ENCODE peak calls at places on chromosomes 2 and 18, in four cellular contexts. One of them, this sample, is unnamed.

GRCh38 chr2:444937-445884 is 157.3 kb upstream of the ALKAL2 start:
- DNase-seq in K562: no peak
- DNase-seq in SK-N-SH: no peak
- DNase-seq in GM12878: no peak
- DNase-seq in this sample: no peak

GRCh38 chr2:88227446-88227845 is 57.3 kb downstream of the THNSL2 start:
- DNase-seq in K562: no peak
- DNase-seq in SK-N-SH: no peak
- DNase-seq in GM12878: no peak
- DNase-seq in this sample: no peak

GRCh38 chr2:85589982-85590791 is 5.4 kb upstream of the RNF181 start:
- DNase-seq in K562: no peak
- DNase-seq in SK-N-SH: no peak
- DNase-seq in GM12878: no peak
- DNase-seq in this sample: peak; percentile 82

GRCh38 chr2:239438368-239438767 is 37.5 kb upstream of the HDAC4 start:
- DNase-seq in K562: no peak
- DNase-seq in SK-N-SH: no peak
- DNase-seq in GM12878: no peak
- DNase-seq in this sample: no peak

GRCh38 chr18:29383311-29384273 is 1206.7 kb upstream of the CDH2 start:
- DNase-seq in K562: no peak
- DNase-seq in SK-N-SH: no peak
- DNase-seq in GM12878: peak; percentile 11
- DNase-seq in this sample: no peak

GRCh38 chr2:24049485-24050021 is at the start of gene FKBP1B:
- DNase-seq in K562: peak; percentile 80
- DNase-seq in SK-N-SH: peak; percentile 97
- DNase-seq in GM12878: no peak
- DNase-seq in this sample: peak; percentile 60

GRCh38 chr18:52395146-52395852 is 55.3 kb downstream of the DCC start:
- DNase-seq in K562: no peak
- DNase-seq in SK-N-SH: no peak
- DNase-seq in GM12878: peak; percentile 51
- DNase-seq in this sample: no peak

GRCh38 chr2:223536546-223536945 is 65.6 kb downstream of the SCG2 start:
- DNase-seq in K562: no peak
- DNase-seq in SK-N-SH: no peak
- DNase-seq in GM12878: no peak
- DNase-seq in this sample: no peak

GRCh38 chr2:53960476-53960875 is 10.3 kb downstream of the PSME4 start:
- DNase-seq in K562: no peak
- DNase-seq in SK-N-SH: no peak
- DNase-seq in GM12878: no peak
- DNase-seq in this sample: no peak

GRCh38 chr2:127649100-127649611 is 3.2 kb downstream of the GPR17 start:
- DNase-seq in K562: no peak
- DNase-seq in SK-N-SH: no peak
- DNase-seq in GM12878: no peak
- DNase-seq in this sample: no peak

GRCh38 chr2:119647440-119648169 is 31.4 kb upstream of the TMEM177 start:
- DNase-seq in K562: no peak
- DNase-seq in SK-N-SH: no peak
- DNase-seq in GM12878: peak; percentile 35
- DNase-seq in this sample: no peak

DNA sequence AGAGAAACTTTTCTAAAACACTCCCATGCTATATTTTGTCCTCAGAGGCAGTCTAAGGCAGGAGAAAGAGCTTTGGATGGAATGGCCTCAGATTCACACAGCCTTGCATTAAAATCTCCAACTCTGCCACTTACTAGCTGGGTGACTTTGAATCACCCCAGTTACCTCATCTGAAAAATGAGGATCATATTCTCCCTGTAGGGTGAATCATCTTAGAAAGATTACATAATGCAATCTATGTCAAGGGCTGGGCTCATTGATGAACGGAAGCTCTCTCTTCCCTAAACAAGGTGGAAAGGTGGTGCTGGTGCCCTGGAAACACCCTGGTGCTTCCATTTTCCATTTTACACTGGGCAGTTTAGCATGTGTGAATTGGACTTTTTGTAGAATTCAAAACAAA is 48.6 kb upstream of the LCLAT1 start:
- DNase-seq in K562: no peak
- DNase-seq in SK-N-SH: no peak
- DNase-seq in GM12878: no peak
- DNase-seq in this sample: no peak
- TF ChIP-seq FOXM1 in K562: no peak
- TF ChIP-seq FOXM1 in SK-N-SH: no peak
- TF ChIP-seq FOXM1 in GM12878: no peak
- TF ChIP-seq FOXM1 in this sample: no peak

GRCh38 chr2:169272035-169272434 is 90.3 kb downstream of the LRP2 start:
- DNase-seq in K562: no peak
- DNase-seq in SK-N-SH: no peak
- DNase-seq in GM12878: no peak
- DNase-seq in this sample: no peak

GRCh38 chr2:169280502-169280901 is 81.8 kb downstream of the LRP2 start:
- DNase-seq in K562: no peak
- DNase-seq in SK-N-SH: no peak
- DNase-seq in GM12878: no peak
- DNase-seq in this sample: no peak

GRCh38 chr2:169276045-169276444 is 86.3 kb downstream of the LRP2 start:
- DNase-seq in K562: peak; percentile 28
- DNase-seq in SK-N-SH: no peak
- DNase-seq in GM12878: no peak
- DNase-seq in this sample: no peak
- TF ChIP-seq NFIC in K562: no peak
- TF ChIP-seq NFIC in SK-N-SH: no peak
- TF ChIP-seq NFIC in GM12878: no peak
- TF ChIP-seq NFIC in this sample: no peak

GRCh38 chr2:38444247-38444646 is 67.2 kb upstream of the ATL2 start:
- DNase-seq in K562: no peak
- DNase-seq in SK-N-SH: no peak
- DNase-seq in GM12878: no peak
- DNase-seq in this sample: no peak

GRCh38 chr2:38441346-38441745 is 64.3 kb upstream of the ATL2 start:
- DNase-seq in K562: no peak
- DNase-seq in SK-N-SH: no peak
- DNase-seq in GM12878: no peak
- DNase-seq in this sample: no peak

GRCh38 chr2:38439807-38440300 is 62.8 kb upstream of the ATL2 start:
- DNase-seq in K562: no peak
- DNase-seq in SK-N-SH: no peak
- DNase-seq in GM12878: no peak
- DNase-seq in this sample: no peak

GRCh38 chr2:38440655-38441054 is 63.6 kb upstream of the ATL2 start:
- DNase-seq in K562: peak; percentile 74
- DNase-seq in SK-N-SH: no peak
- DNase-seq in GM12878: no peak
- DNase-seq in this sample: no peak

GRCh38 chr2:38443021-38443541 is 66.0 kb upstream of the ATL2 start:
- DNase-seq in K562: no peak
- DNase-seq in SK-N-SH: no peak
- DNase-seq in GM12878: no peak
- DNase-seq in this sample: no peak
- TF ChIP-seq FOXM1 in K562: no peak
- TF ChIP-seq FOXM1 in SK-N-SH: no peak
- TF ChIP-seq FOXM1 in GM12878: no peak
- TF ChIP-seq FOXM1 in this sample: no peak

DNA sequence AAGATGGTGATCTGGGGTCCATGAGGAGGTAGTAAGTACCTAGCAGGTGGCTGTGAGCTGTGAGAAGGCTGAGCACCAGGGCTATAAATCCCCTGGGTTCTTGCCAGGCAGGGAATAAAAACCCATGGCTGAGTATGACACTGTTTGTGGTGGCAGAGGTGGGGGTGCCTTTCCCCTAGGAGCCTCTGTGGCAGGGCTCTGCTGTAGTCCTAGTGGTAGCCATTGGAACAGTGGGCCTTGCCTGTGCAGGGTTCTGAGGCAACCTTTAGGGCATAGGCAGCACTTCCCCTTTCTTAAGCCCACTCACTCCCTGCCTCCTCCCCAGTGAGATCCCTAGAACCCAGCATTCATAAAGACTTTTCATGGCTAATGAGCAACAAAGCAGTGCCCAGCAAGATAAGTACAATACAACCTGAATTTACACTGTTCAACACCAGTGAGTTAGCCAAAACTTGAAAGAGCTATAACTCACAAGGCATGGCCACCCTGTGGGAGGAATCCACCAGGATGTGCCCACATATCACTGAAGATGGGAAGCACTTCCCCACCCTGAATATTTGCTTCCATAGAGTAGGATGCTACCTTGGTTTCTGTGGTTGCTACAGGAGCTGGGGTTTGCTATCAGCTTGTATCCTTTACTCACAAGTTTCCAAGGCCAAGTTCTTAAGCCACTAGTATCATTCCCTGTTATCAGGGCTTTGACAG is 100.9 kb upstream of the NEUROD1 start:
- DNase-seq in K562: no peak
- DNase-seq in SK-N-SH: no peak
- DNase-seq in GM12878: no peak
- DNase-seq in this sample: no peak
- TF ChIP-seq NFIC in K562: no peak
- TF ChIP-seq NFIC in SK-N-SH: no peak
- TF ChIP-seq NFIC in GM12878: no peak
- TF ChIP-seq NFIC in this sample: no peak

GRCh38 chr2:196159223-196159892 is 12.0 kb downstream of the STK17B start:
- DNase-seq in K562: no peak
- DNase-seq in SK-N-SH: no peak
- DNase-seq in GM12878: no peak
- DNase-seq in this sample: no peak
- TF ChIP-seq FOXM1 in K562: no peak
- TF ChIP-seq FOXM1 in SK-N-SH: no peak
- TF ChIP-seq FOXM1 in GM12878: no peak
- TF ChIP-seq FOXM1 in this sample: no peak

GRCh38 chr2:226031962-226032441 is 632.5 kb downstream of the NYAP2 start:
- DNase-seq in K562: no peak
- DNase-seq in SK-N-SH: peak; percentile 1
- DNase-seq in GM12878: no peak
- DNase-seq in this sample: peak; percentile 50

GRCh38 chr2:226030369-226031077 is 631.0 kb downstream of the NYAP2 start:
- DNase-seq in K562: no peak
- DNase-seq in SK-N-SH: peak; percentile 20
- DNase-seq in GM12878: no peak
- DNase-seq in this sample: peak; percentile 9

DNA sequence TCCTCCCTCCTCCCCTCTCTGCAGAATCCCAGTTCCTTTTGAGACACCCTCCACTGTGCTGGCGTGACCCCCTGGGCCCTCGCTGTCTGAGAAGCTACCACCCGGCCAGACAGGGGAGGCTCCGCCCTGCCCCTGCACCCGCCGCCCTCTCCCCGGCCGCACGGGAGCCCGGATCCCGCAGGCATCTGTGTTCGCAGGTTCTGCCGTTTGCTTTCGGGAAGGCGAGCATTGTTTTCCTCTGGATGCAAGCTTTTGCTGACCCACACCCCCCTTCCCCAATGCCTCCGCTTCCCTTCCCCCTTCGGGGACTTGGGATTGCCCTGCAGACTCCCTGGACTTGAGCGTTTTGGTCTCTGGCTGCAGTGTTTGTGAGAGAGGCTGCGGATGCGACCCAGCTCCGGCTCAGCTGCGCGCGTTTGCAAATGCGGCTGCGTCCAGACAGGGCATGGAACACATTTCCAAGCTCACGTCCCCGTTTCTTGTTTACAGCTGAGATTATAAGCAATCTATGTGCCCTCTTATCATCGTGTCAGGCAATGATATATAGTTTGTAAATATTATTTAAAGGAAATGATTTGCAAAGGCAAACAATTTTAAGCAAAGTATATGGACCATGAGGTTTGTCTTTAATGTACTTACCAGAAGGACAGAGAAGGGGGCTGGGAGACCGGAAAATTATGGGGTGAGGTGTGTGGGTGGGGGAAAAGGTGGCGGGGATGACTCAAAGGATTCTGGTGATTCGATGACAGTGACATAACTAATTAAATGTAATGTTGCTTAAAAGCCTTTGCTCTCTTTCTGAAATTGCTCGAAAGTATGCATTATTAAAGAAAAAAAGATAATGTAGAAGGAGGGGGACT is 631.8 kb downstream of the NYAP2 start:
- DNase-seq in K562: no peak
- DNase-seq in SK-N-SH: peak; percentile 75
- DNase-seq in GM12878: no peak
- DNase-seq in this sample: peak; percentile 73
- TF ChIP-seq NFIC in K562: no peak
- TF ChIP-seq NFIC in SK-N-SH: peak; percentile 12
- TF ChIP-seq NFIC in GM12878: no peak
- TF ChIP-seq NFIC in this sample: peak; percentile 79